ENCODE peak calls at places on chromosomes 13 and 19, in nine cellular contexts. One of them, this sample, is unnamed.

GRCh38 chr19:35216026-35216832 is 12.3 kb downstream of the FAM187B start:
- DNase-seq in cardiac fibroblast: no peak
- DNase-seq in progenitor cell of endocrine pancreas: no peak
- DNase-seq in GM23248: peak
- DNase-seq in activated CD4-positive, CD25-positive, alpha-beta regulatory T cell: no peak
- DNase-seq in SK-N-SH: no peak
- DNase-seq in NCI-H2171: no peak
- DNase-seq in T-helper 2 cell: no peak
- DNase-seq in G401: no peak
- DNase-seq in this sample: no peak

GRCh38 chr19:49161987-49162386 is 4.4 kb downstream of the TRPM4 start:
- DNase-seq in NCI-H2171: no peak
- DNase-seq in G401: no peak
- DNase-seq in cardiac fibroblast: no peak
- DNase-seq in SK-N-SH: no peak
- DNase-seq in GM23248: peak
- DNase-seq in T-helper 2 cell: no peak
- DNase-seq in progenitor cell of endocrine pancreas: no peak
- DNase-seq in activated CD4-positive, CD25-positive, alpha-beta regulatory T cell: no peak
- DNase-seq in this sample: no peak

GRCh38 chr13:27988520-27988919 is at the start of gene URAD:
- DNase-seq in G401: no peak
- DNase-seq in SK-N-SH: no peak
- DNase-seq in cardiac fibroblast: no peak
- DNase-seq in T-helper 2 cell: no peak
- DNase-seq in activated CD4-positive, CD25-positive, alpha-beta regulatory T cell: no peak
- DNase-seq in GM23248: no peak
- DNase-seq in NCI-H2171: no peak
- DNase-seq in progenitor cell of endocrine pancreas: no peak
- DNase-seq in this sample: no peak

GRCh38 chr13:32031025-32031814 is at the start of gene FRY:
- DNase-seq in SK-N-SH: peak
- DNase-seq in NCI-H2171: no peak
- DNase-seq in progenitor cell of endocrine pancreas: peak
- DNase-seq in G401: peak
- DNase-seq in GM23248: peak
- DNase-seq in activated CD4-positive, CD25-positive, alpha-beta regulatory T cell: peak
- DNase-seq in cardiac fibroblast: peak
- DNase-seq in T-helper 2 cell: peak
- DNase-seq in this sample: peak

GRCh38 chr13:55553736-55554135 is 1587.0 kb upstream of the PRR20A start:
- DNase-seq in G401: peak
- DNase-seq in cardiac fibroblast: no peak
- DNase-seq in progenitor cell of endocrine pancreas: no peak
- DNase-seq in NCI-H2171: peak
- DNase-seq in SK-N-SH: no peak
- DNase-seq in T-helper 2 cell: no peak
- DNase-seq in activated CD4-positive, CD25-positive, alpha-beta regulatory T cell: no peak
- DNase-seq in GM23248: no peak
- DNase-seq in this sample: no peak

GRCh38 chr19:29277107-29277506 is 64.2 kb upstream of the UQCRFS1 start:
- DNase-seq in cardiac fibroblast: no peak
- DNase-seq in progenitor cell of endocrine pancreas: no peak
- DNase-seq in G401: no peak
- DNase-seq in T-helper 2 cell: no peak
- DNase-seq in NCI-H2171: no peak
- DNase-seq in GM23248: no peak
- DNase-seq in activated CD4-positive, CD25-positive, alpha-beta regulatory T cell: peak
- DNase-seq in SK-N-SH: no peak
- DNase-seq in this sample: peak

GRCh38 chr19:3730457-3730958 is 22.3 kb downstream of the TJP3 start:
- DNase-seq in activated CD4-positive, CD25-positive, alpha-beta regulatory T cell: no peak
- DNase-seq in NCI-H2171: no peak
- DNase-seq in cardiac fibroblast: no peak
- DNase-seq in SK-N-SH: no peak
- DNase-seq in progenitor cell of endocrine pancreas: no peak
- DNase-seq in G401: no peak
- DNase-seq in T-helper 2 cell: no peak
- DNase-seq in GM23248: no peak
- DNase-seq in this sample: no peak

GRCh38 chr13:23844132-23844531 is 45.1 kb downstream of the MIPEP start:
- DNase-seq in cardiac fibroblast: no peak
- DNase-seq in activated CD4-positive, CD25-positive, alpha-beta regulatory T cell: no peak
- DNase-seq in GM23248: no peak
- DNase-seq in NCI-H2171: no peak
- DNase-seq in T-helper 2 cell: no peak
- DNase-seq in progenitor cell of endocrine pancreas: no peak
- DNase-seq in G401: no peak
- DNase-seq in SK-N-SH: no peak
- DNase-seq in this sample: no peak

GRCh38 chr19:52670046-52670445 is 31.9 kb upstream of the ZNF83 start:
- DNase-seq in T-helper 2 cell: no peak
- DNase-seq in activated CD4-positive, CD25-positive, alpha-beta regulatory T cell: no peak
- DNase-seq in SK-N-SH: no peak
- DNase-seq in cardiac fibroblast: no peak
- DNase-seq in GM23248: no peak
- DNase-seq in G401: no peak
- DNase-seq in progenitor cell of endocrine pancreas: no peak
- DNase-seq in NCI-H2171: no peak
- DNase-seq in this sample: no peak

GRCh38 chr19:13132471-13133166 is 14.6 kb downstream of the NACC1 start:
- DNase-seq in T-helper 2 cell: peak
- DNase-seq in cardiac fibroblast: peak
- DNase-seq in SK-N-SH: no peak
- DNase-seq in progenitor cell of endocrine pancreas: no peak
- DNase-seq in G401: no peak
- DNase-seq in GM23248: peak
- DNase-seq in activated CD4-positive, CD25-positive, alpha-beta regulatory T cell: no peak
- DNase-seq in NCI-H2171: no peak
- DNase-seq in this sample: peak

GRCh38 chr19:14686411-14686810 is 3.4 kb upstream of the ZNF333 start:
- DNase-seq in progenitor cell of endocrine pancreas: no peak
- DNase-seq in NCI-H2171: no peak
- DNase-seq in SK-N-SH: no peak
- DNase-seq in cardiac fibroblast: peak
- DNase-seq in G401: peak
- DNase-seq in activated CD4-positive, CD25-positive, alpha-beta regulatory T cell: no peak
- DNase-seq in GM23248: peak
- DNase-seq in T-helper 2 cell: peak
- DNase-seq in this sample: peak

GRCh38 chr13:104436555-104436954 is 1370.3 kb upstream of the SLC10A2 start:
- DNase-seq in T-helper 2 cell: no peak
- DNase-seq in G401: no peak
- DNase-seq in SK-N-SH: no peak
- DNase-seq in GM23248: no peak
- DNase-seq in cardiac fibroblast: no peak
- DNase-seq in activated CD4-positive, CD25-positive, alpha-beta regulatory T cell: no peak
- DNase-seq in progenitor cell of endocrine pancreas: no peak
- DNase-seq in NCI-H2171: no peak
- DNase-seq in this sample: no peak

GRCh38 chr19:16571689-16572331 is 405 bp downstream of the SLC35E1 start:
- DNase-seq in progenitor cell of endocrine pancreas: no peak
- DNase-seq in GM23248: peak
- DNase-seq in T-helper 2 cell: no peak
- DNase-seq in cardiac fibroblast: peak
- DNase-seq in SK-N-SH: no peak
- DNase-seq in activated CD4-positive, CD25-positive, alpha-beta regulatory T cell: no peak
- DNase-seq in G401: no peak
- DNase-seq in NCI-H2171: no peak
- DNase-seq in this sample: no peak

GRCh38 chr13:99044764-99045163 is 66.9 kb upstream of the DOCK9 start:
- DNase-seq in G401: no peak
- DNase-seq in progenitor cell of endocrine pancreas: no peak
- DNase-seq in activated CD4-positive, CD25-positive, alpha-beta regulatory T cell: no peak
- DNase-seq in cardiac fibroblast: no peak
- DNase-seq in SK-N-SH: no peak
- DNase-seq in T-helper 2 cell: no peak
- DNase-seq in GM23248: no peak
- DNase-seq in NCI-H2171: no peak
- DNase-seq in this sample: no peak

GRCh38 chr13:42211704-42212103 is 60.2 kb upstream of the AKAP11 start:
- DNase-seq in NCI-H2171: no peak
- DNase-seq in activated CD4-positive, CD25-positive, alpha-beta regulatory T cell: no peak
- DNase-seq in progenitor cell of endocrine pancreas: no peak
- DNase-seq in T-helper 2 cell: no peak
- DNase-seq in cardiac fibroblast: no peak
- DNase-seq in SK-N-SH: no peak
- DNase-seq in GM23248: peak
- DNase-seq in G401: no peak
- DNase-seq in this sample: peak

GRCh38 chr13:29771247-29771646 is 79.2 kb downstream of the UBL3 start:
- DNase-seq in G401: peak
- DNase-seq in progenitor cell of endocrine pancreas: no peak
- DNase-seq in NCI-H2171: no peak
- DNase-seq in cardiac fibroblast: peak
- DNase-seq in SK-N-SH: peak
- DNase-seq in T-helper 2 cell: no peak
- DNase-seq in activated CD4-positive, CD25-positive, alpha-beta regulatory T cell: no peak
- DNase-seq in GM23248: peak
- DNase-seq in this sample: peak

GRCh38 chr13:41985788-41986508 is 25.0 kb upstream of the VWA8 start:
- DNase-seq in G401: no peak
- DNase-seq in GM23248: peak
- DNase-seq in SK-N-SH: peak
- DNase-seq in cardiac fibroblast: peak
- DNase-seq in progenitor cell of endocrine pancreas: no peak
- DNase-seq in activated CD4-positive, CD25-positive, alpha-beta regulatory T cell: no peak
- DNase-seq in NCI-H2171: no peak
- DNase-seq in T-helper 2 cell: no peak
- DNase-seq in this sample: peak

GRCh38 chr19:44803442-44804428 is 5.2 kb upstream of the BCAM start:
- DNase-seq in progenitor cell of endocrine pancreas: no peak
- DNase-seq in G401: no peak
- DNase-seq in GM23248: no peak
- DNase-seq in activated CD4-positive, CD25-positive, alpha-beta regulatory T cell: no peak
- DNase-seq in SK-N-SH: peak
- DNase-seq in NCI-H2171: no peak
- DNase-seq in cardiac fibroblast: no peak
- DNase-seq in T-helper 2 cell: no peak
- DNase-seq in this sample: peak

GRCh38 chr19:17797397-17798201 is 2.7 kb downstream of the B3GNT3 start:
- DNase-seq in NCI-H2171: no peak
- DNase-seq in G401: no peak
- DNase-seq in GM23248: peak
- DNase-seq in progenitor cell of endocrine pancreas: no peak
- DNase-seq in activated CD4-positive, CD25-positive, alpha-beta regulatory T cell: no peak
- DNase-seq in cardiac fibroblast: no peak
- DNase-seq in SK-N-SH: peak
- DNase-seq in T-helper 2 cell: peak
- DNase-seq in this sample: no peak

GRCh38 chr13:92461831-92462230 is 764.8 kb upstream of the GPC6 start:
- DNase-seq in SK-N-SH: no peak
- DNase-seq in G401: no peak
- DNase-seq in GM23248: no peak
- DNase-seq in progenitor cell of endocrine pancreas: no peak
- DNase-seq in cardiac fibroblast: no peak
- DNase-seq in NCI-H2171: no peak
- DNase-seq in T-helper 2 cell: no peak
- DNase-seq in activated CD4-positive, CD25-positive, alpha-beta regulatory T cell: no peak
- DNase-seq in this sample: no peak

GRCh38 chr19:37078717-37079032 is 442 bp downstream of the ZNF420 start:
- DNase-seq in G401: no peak
- DNase-seq in SK-N-SH: no peak
- DNase-seq in progenitor cell of endocrine pancreas: no peak
- DNase-seq in cardiac fibroblast: no peak
- DNase-seq in activated CD4-positive, CD25-positive, alpha-beta regulatory T cell: no peak
- DNase-seq in T-helper 2 cell: no peak
- DNase-seq in GM23248: peak
- DNase-seq in NCI-H2171: no peak
- DNase-seq in this sample: no peak

GRCh38 chr19:18723871-18724377 is 40.4 kb downstream of the CRTC1 start:
- DNase-seq in cardiac fibroblast: no peak
- DNase-seq in activated CD4-positive, CD25-positive, alpha-beta regulatory T cell: no peak
- DNase-seq in NCI-H2171: peak
- DNase-seq in T-helper 2 cell: no peak
- DNase-seq in progenitor cell of endocrine pancreas: no peak
- DNase-seq in SK-N-SH: no peak
- DNase-seq in GM23248: no peak
- DNase-seq in G401: no peak
- DNase-seq in this sample: no peak

GRCh38 chr13:98169331-98169730 is 7.7 kb downstream of the RNF113B start:
- DNase-seq in G401: no peak
- DNase-seq in SK-N-SH: no peak
- DNase-seq in activated CD4-positive, CD25-positive, alpha-beta regulatory T cell: no peak
- DNase-seq in NCI-H2171: no peak
- DNase-seq in GM23248: no peak
- DNase-seq in progenitor cell of endocrine pancreas: no peak
- DNase-seq in cardiac fibroblast: no peak
- DNase-seq in T-helper 2 cell: no peak
- DNase-seq in this sample: no peak

GRCh38 chr19:16482745-16483144 is 11.0 kb upstream of the EPS15L1 start:
- DNase-seq in T-helper 2 cell: no peak
- DNase-seq in GM23248: no peak
- DNase-seq in G401: no peak
- DNase-seq in NCI-H2171: no peak
- DNase-seq in cardiac fibroblast: no peak
- DNase-seq in activated CD4-positive, CD25-positive, alpha-beta regulatory T cell: no peak
- DNase-seq in SK-N-SH: no peak
- DNase-seq in progenitor cell of endocrine pancreas: no peak
- DNase-seq in this sample: no peak

GRCh38 chr13:49976314-49977258 is 20.3 kb upstream of the TRIM13 start:
- DNase-seq in progenitor cell of endocrine pancreas: peak
- DNase-seq in SK-N-SH: peak
- DNase-seq in activated CD4-positive, CD25-positive, alpha-beta regulatory T cell: peak
- DNase-seq in T-helper 2 cell: peak
- DNase-seq in NCI-H2171: peak
- DNase-seq in GM23248: peak
- DNase-seq in cardiac fibroblast: peak
- DNase-seq in G401: peak
- DNase-seq in this sample: peak

GRCh38 chr13:85230754-85231153 is 568.5 kb downstream of the SLITRK6 start:
- DNase-seq in cardiac fibroblast: no peak
- DNase-seq in SK-N-SH: no peak
- DNase-seq in NCI-H2171: no peak
- DNase-seq in progenitor cell of endocrine pancreas: no peak
- DNase-seq in GM23248: no peak
- DNase-seq in G401: no peak
- DNase-seq in T-helper 2 cell: no peak
- DNase-seq in activated CD4-positive, CD25-positive, alpha-beta regulatory T cell: no peak
- DNase-seq in this sample: no peak

GRCh38 chr19:38371081-38371480 is 3.3 kb upstream of the PSMD8 start:
- DNase-seq in T-helper 2 cell: no peak
- DNase-seq in G401: no peak
- DNase-seq in SK-N-SH: no peak
- DNase-seq in NCI-H2171: no peak
- DNase-seq in progenitor cell of endocrine pancreas: no peak
- DNase-seq in GM23248: no peak
- DNase-seq in cardiac fibroblast: no peak
- DNase-seq in activated CD4-positive, CD25-positive, alpha-beta regulatory T cell: no peak
- DNase-seq in this sample: no peak

This sample was measured in myocyte.